ENCODE peak calls at places on chromosomes 12 and 14, in four cellular contexts. R is fibroblast of villous mesenchyme; T is effector memory CD4-positive, alpha-beta T cell; N is T-cell. Y is an unnamed sample.

GRCh38 chr14:70567791-70568190 is 32.7 kb downstream of the MED6 start:
- DNase-seq in R (peak; percentile 35), T (no peak), N (no peak), Y (no peak)

GRCh38 chr12:44507471-44507870 is 368.6 kb downstream of the NELL2 start:
- DNase-seq in R (no peak), T (no peak), N (no peak), Y (no peak)

GRCh38 chr12:92206596-92206995 is 61.0 kb upstream of the BTG1 start:
- DNase-seq in R (no peak), T (no peak), N (no peak), Y (no peak)

GRCh38 chr14:24289649-24290283 is 9.8 kb downstream of the DHRS1 start:
- DNase-seq in R (no peak), T (no peak), N (no peak), Y (no peak)

GRCh38 chr12:9754097-9754964 is 6.4 kb downstream of the CD69 start:
- DNase-seq in R (no peak), T (no peak), N (no peak), Y (no peak)

GRCh38 chr14:61925043-61925442 is 162.8 kb downstream of the SNAPC1 start:
- DNase-seq in R (peak; percentile 30), T (no peak), N (no peak), Y (no peak)

GRCh38 chr14:28671425-28671824 is 95.2 kb upstream of the FOXG1 start:
- DNase-seq in R (no peak), T (no peak), N (no peak), Y (no peak)

GRCh38 chr14:68964300-68965093 is 14.6 kb downstream of the ACTN1 start:
- DNase-seq in R (no peak), T (no peak), N (no peak), Y (no peak)

GRCh38 chr12:51622564-51622963 is 31.5 kb downstream of the SCN8A start:
- DNase-seq in R (peak; percentile 21), T (no peak), N (no peak), Y (no peak)

GRCh38 chr12:122062832-122063690 is 15.5 kb upstream of the MLXIP start:
- DNase-seq in R (peak; percentile 90), T (no peak), N (no peak), Y (no peak)

GRCh38 chr12:80107221-80107620 is 7.9 kb downstream of the OTOGL start:
- DNase-seq in R (no peak), T (no peak), N (no peak), Y (no peak)

GRCh38 chr14:67510836-67511235 is 22.3 kb upstream of the PLEKHH1 start:
- DNase-seq in R (no peak), T (no peak), N (no peak), Y (no peak)

GRCh38 chr14:90547250-90547649 is 150.4 kb downstream of the CALM1 start:
- DNase-seq in R (no peak), T (no peak), N (no peak), Y (no peak)

GRCh38 chr12:112380663-112381420 is 1.4 kb downstream of the HECTD4 start:
- DNase-seq in R (no peak), T (no peak), N (no peak), Y (no peak)

GRCh38 chr14:68668531-68668930 is 124.3 kb downstream of the ZFP36L1 start:
- DNase-seq in R (no peak), T (no peak), N (no peak), Y (no peak)

GRCh38 chr12:120659151-120659525 is 18.7 kb downstream of the CABP1 start:
- DNase-seq in R (no peak), T (no peak), N (no peak), Y (no peak)

GRCh38 chr12:53502331-53502730 is 1.2 kb downstream of the TARBP2 start:
- DNase-seq in R (peak; percentile 57), T (no peak), N (no peak), Y (no peak)

GRCh38 chr14:63752449-63753169 is 24.7 kb upstream of the SGPP1 start:
- DNase-seq in R (peak; percentile 87), T (no peak), N (no peak), Y (no peak)

GRCh38 chr12:109291531-109292341 is 17.3 kb downstream of the FOXN4 start:
- DNase-seq in R (no peak), T (no peak), N (no peak), Y (no peak)

GRCh38 chr12:107318554-107318803 is 225.1 kb upstream of the CRY1 start:
- DNase-seq in R (no peak), T (peak; percentile 3), N (peak; percentile 6), Y (no peak)

GRCh38 chr14:95143813-95144620 is 13.3 kb downstream of the DICER1 start:
- DNase-seq in R (peak; percentile 50), T (no peak), N (no peak), Y (no peak)

GRCh38 chr14:54761835-54762234 is 140.8 kb downstream of the GCH1 start:
- DNase-seq in R (no peak), T (no peak), N (no peak), Y (no peak)

GRCh38 chr12:14185441-14186192 is 179.9 kb upstream of the ATF7IP start:
- DNase-seq in R (peak; percentile 40), T (no peak), N (no peak), Y (no peak)

GRCh38 chr12:57473886-57474285 is 5.8 kb downstream of the ARHGAP9 start:
- DNase-seq in R (no peak), T (no peak), N (no peak), Y (no peak)

GRCh38 chr12:116376354-116377193 is 99.1 kb upstream of the MED13L start:
- DNase-seq in R (peak; percentile 69), T (no peak), N (no peak), Y (no peak)

GRCh38 chr12:68159681-68160304 is at the start of gene IFNG:
- DNase-seq in R (no peak), T (no peak), N (no peak), Y (peak; percentile 20)

GRCh38 chr14:61730756-61731373 is 31.4 kb upstream of the SNAPC1 start:
- DNase-seq in R (no peak), T (no peak), N (no peak), Y (no peak)

GRCh38 chr14:21807975-21808374 is 134.4 kb upstream of the OR4E1 start:
- DNase-seq in R (no peak), T (no peak), N (no peak), Y (no peak)

GRCh38 chr12:113152196-113152834 is 2.8 kb downstream of the CFAP73 start:
- DNase-seq in R (no peak), T (no peak), N (no peak), Y (no peak)

GRCh38 chr12:90953956-90954421 is 987 bp downstream of the CCER1 start:
- DNase-seq in R (no peak), T (no peak), N (no peak), Y (no peak)

GRCh38 chr12:6230321-6231110 is 30.3 kb downstream of the CD9 start:
- DNase-seq in R (peak; percentile 78), T (peak; percentile 51), N (peak; percentile 73), Y (peak; percentile 78)

GRCh38 chr14:20606190-20606901 is 15.2 kb upstream of the RNASE12 start:
- DNase-seq in R (peak; percentile 35), T (no peak), N (no peak), Y (no peak)

GRCh38 chr12:132545183-132545953 is 55.4 kb downstream of the FBRSL1 start:
- DNase-seq in R (no peak), T (no peak), N (no peak), Y (no peak)

GRCh38 chr12:116360579-116361403 is 83.3 kb upstream of the MED13L start:
- DNase-seq in R (no peak), T (no peak), N (no peak), Y (no peak)

GRCh38 chr14:88849717-88850116 is 25.3 kb downstream of the TTC8 start:
- DNase-seq in R (peak; percentile 16), T (no peak), N (no peak), Y (no peak)

Y was measured in NK-92 treated with Interleukin-12 subunit alpha and Interleukin-12 subunit beta, amount 100 ng/mL, for 24 hours.